ENCODE peak calls at places on chromosome 19, in eight cellular contexts. One of them, this sample, is unnamed.

GRCh38 chr19:4866595-4867424 is 657 bp downstream of the PLIN3 start:
- DNase-seq in astrocyte of the spinal cord: peak; percentile 39
- DNase-seq in GM23248: peak; percentile 85
- DNase-seq in tibial artery: peak; percentile 72
- DNase-seq in mesothelial cell of epicardium: peak; percentile 58
- DNase-seq in NCI-H2081: no peak
- DNase-seq in suprapubic skin: peak; percentile 89
- DNase-seq in H9: peak; percentile 59
- DNase-seq in this sample: no peak

GRCh38 chr19:54616057-54616456 is 14.2 kb upstream of the LILRB1 start:
- DNase-seq in astrocyte of the spinal cord: no peak
- DNase-seq in GM23248: no peak
- DNase-seq in tibial artery: no peak
- DNase-seq in mesothelial cell of epicardium: no peak
- DNase-seq in NCI-H2081: no peak
- DNase-seq in suprapubic skin: no peak
- DNase-seq in H9: no peak
- DNase-seq in this sample: no peak

GRCh38 chr19:5103812-5104410 is 135.0 kb downstream of the KDM4B start:
- DNase-seq in astrocyte of the spinal cord: no peak
- DNase-seq in GM23248: no peak
- DNase-seq in tibial artery: no peak
- DNase-seq in mesothelial cell of epicardium: no peak
- DNase-seq in NCI-H2081: no peak
- DNase-seq in suprapubic skin: no peak
- DNase-seq in H9: no peak
- DNase-seq in this sample: no peak

GRCh38 chr19:50728084-50728737 is 5.0 kb downstream of the CLEC11A start:
- DNase-seq in astrocyte of the spinal cord: peak; percentile 47
- DNase-seq in GM23248: peak; percentile 77
- DNase-seq in tibial artery: peak; percentile 53
- DNase-seq in mesothelial cell of epicardium: peak; percentile 74
- DNase-seq in NCI-H2081: no peak
- DNase-seq in suprapubic skin: peak; percentile 81
- DNase-seq in H9: peak; percentile 99
- DNase-seq in this sample: no peak

GRCh38 chr19:50349277-50350057 is 16.0 kb downstream of the NAPSA start:
- DNase-seq in astrocyte of the spinal cord: no peak
- DNase-seq in GM23248: no peak
- DNase-seq in tibial artery: no peak
- DNase-seq in mesothelial cell of epicardium: no peak
- DNase-seq in NCI-H2081: no peak
- DNase-seq in suprapubic skin: no peak
- DNase-seq in H9: no peak
- DNase-seq in this sample: no peak

GRCh38 chr19:29681422-29682235 is 16.4 kb downstream of the PLEKHF1 start:
- DNase-seq in astrocyte of the spinal cord: no peak
- DNase-seq in GM23248: peak; percentile 42
- DNase-seq in tibial artery: no peak
- DNase-seq in mesothelial cell of epicardium: no peak
- DNase-seq in NCI-H2081: no peak
- DNase-seq in suprapubic skin: no peak
- DNase-seq in H9: no peak
- DNase-seq in this sample: no peak

GRCh38 chr19:43505941-43506340 is 1.4 kb upstream of the PHLDB3 start:
- DNase-seq in astrocyte of the spinal cord: no peak
- DNase-seq in GM23248: no peak
- DNase-seq in tibial artery: no peak
- DNase-seq in mesothelial cell of epicardium: no peak
- DNase-seq in NCI-H2081: no peak
- DNase-seq in suprapubic skin: no peak
- DNase-seq in H9: no peak
- DNase-seq in this sample: no peak

GRCh38 chr19:48634036-48634342 is 3.2 kb downstream of the DBP start:
- DNase-seq in astrocyte of the spinal cord: no peak
- DNase-seq in GM23248: no peak
- DNase-seq in tibial artery: no peak
- DNase-seq in mesothelial cell of epicardium: no peak
- DNase-seq in NCI-H2081: no peak
- DNase-seq in suprapubic skin: no peak
- DNase-seq in H9: no peak
- DNase-seq in this sample: no peak

GRCh38 chr19:5693195-5694166 is 3.4 kb downstream of the RPL36 start:
- DNase-seq in astrocyte of the spinal cord: no peak
- DNase-seq in GM23248: no peak
- DNase-seq in tibial artery: no peak
- DNase-seq in mesothelial cell of epicardium: no peak
- DNase-seq in NCI-H2081: no peak
- DNase-seq in suprapubic skin: no peak
- DNase-seq in H9: peak; percentile 38
- DNase-seq in this sample: no peak

GRCh38 chr19:19460761-19461265 is 54.5 kb downstream of the TSSK6 start:
- DNase-seq in astrocyte of the spinal cord: no peak
- DNase-seq in GM23248: peak; percentile 74
- DNase-seq in tibial artery: peak; percentile 78
- DNase-seq in mesothelial cell of epicardium: no peak
- DNase-seq in NCI-H2081: no peak
- DNase-seq in suprapubic skin: peak; percentile 80
- DNase-seq in H9: peak; percentile 59
- DNase-seq in this sample: no peak

GRCh38 chr19:6534451-6535093 is 3.7 kb downstream of the TNFSF9 start:
- DNase-seq in astrocyte of the spinal cord: no peak
- DNase-seq in GM23248: no peak
- DNase-seq in tibial artery: no peak
- DNase-seq in mesothelial cell of epicardium: no peak
- DNase-seq in NCI-H2081: no peak
- DNase-seq in suprapubic skin: no peak
- DNase-seq in H9: peak; percentile 49
- DNase-seq in this sample: no peak

GRCh38 chr19:6458695-6459355 is 767 bp downstream of the SLC25A23 start:
- DNase-seq in astrocyte of the spinal cord: no peak
- DNase-seq in GM23248: peak; percentile 18
- DNase-seq in tibial artery: no peak
- DNase-seq in mesothelial cell of epicardium: peak; percentile 45
- DNase-seq in NCI-H2081: no peak
- DNase-seq in suprapubic skin: no peak
- DNase-seq in H9: no peak
- DNase-seq in this sample: no peak

GRCh38 chr19:41321600-41322270 is 11.8 kb downstream of the CCDC97 start:
- DNase-seq in astrocyte of the spinal cord: peak; percentile 85
- DNase-seq in GM23248: peak; percentile 81
- DNase-seq in tibial artery: no peak
- DNase-seq in mesothelial cell of epicardium: no peak
- DNase-seq in NCI-H2081: no peak
- DNase-seq in suprapubic skin: no peak
- DNase-seq in H9: peak; percentile 92
- DNase-seq in this sample: no peak

GRCh38 chr19:43699506-43700367 is 16.1 kb upstream of the IRGC start:
- DNase-seq in astrocyte of the spinal cord: peak; percentile 43
- DNase-seq in GM23248: peak; percentile 52
- DNase-seq in tibial artery: no peak
- DNase-seq in mesothelial cell of epicardium: peak; percentile 73
- DNase-seq in NCI-H2081: no peak
- DNase-seq in suprapubic skin: peak; percentile 71
- DNase-seq in H9: peak; percentile 85
- DNase-seq in this sample: no peak

GRCh38 chr19:43777163-43777700 is 3.5 kb downstream of the KCNN4 start:
- DNase-seq in astrocyte of the spinal cord: peak; percentile 73
- DNase-seq in GM23248: peak; percentile 37
- DNase-seq in tibial artery: no peak
- DNase-seq in mesothelial cell of epicardium: peak; percentile 53
- DNase-seq in NCI-H2081: peak; percentile 35
- DNase-seq in suprapubic skin: no peak
- DNase-seq in H9: no peak
- DNase-seq in this sample: no peak

GRCh38 chr19:1101337-1101698 is 2.5 kb upstream of the GPX4 start:
- DNase-seq in astrocyte of the spinal cord: no peak
- DNase-seq in GM23248: no peak
- DNase-seq in tibial artery: peak; percentile 72
- DNase-seq in mesothelial cell of epicardium: no peak
- DNase-seq in NCI-H2081: no peak
- DNase-seq in suprapubic skin: no peak
- DNase-seq in H9: no peak
- DNase-seq in this sample: no peak

GRCh38 chr19:16394681-16395375 is 70.2 kb downstream of the KLF2 start:
- DNase-seq in astrocyte of the spinal cord: no peak
- DNase-seq in GM23248: no peak
- DNase-seq in tibial artery: no peak
- DNase-seq in mesothelial cell of epicardium: no peak
- DNase-seq in NCI-H2081: no peak
- DNase-seq in suprapubic skin: no peak
- DNase-seq in H9: no peak
- DNase-seq in this sample: no peak

GRCh38 chr19:29400917-29401711 is 124.7 kb upstream of the VSTM2B start:
- DNase-seq in astrocyte of the spinal cord: no peak
- DNase-seq in GM23248: peak; percentile 6
- DNase-seq in tibial artery: no peak
- DNase-seq in mesothelial cell of epicardium: no peak
- DNase-seq in NCI-H2081: no peak
- DNase-seq in suprapubic skin: no peak
- DNase-seq in H9: no peak
- DNase-seq in this sample: no peak

GRCh38 chr19:3420909-3421619 is 54.7 kb downstream of the NFIC start:
- DNase-seq in astrocyte of the spinal cord: no peak
- DNase-seq in GM23248: no peak
- DNase-seq in tibial artery: no peak
- DNase-seq in mesothelial cell of epicardium: no peak
- DNase-seq in NCI-H2081: no peak
- DNase-seq in suprapubic skin: no peak
- DNase-seq in H9: no peak
- DNase-seq in this sample: no peak

GRCh38 chr19:45446295-45446694 is 21.5 kb upstream of the FOSB start:
- DNase-seq in astrocyte of the spinal cord: peak; percentile 53
- DNase-seq in GM23248: peak; percentile 66
- DNase-seq in tibial artery: no peak
- DNase-seq in mesothelial cell of epicardium: no peak
- DNase-seq in NCI-H2081: no peak
- DNase-seq in suprapubic skin: no peak
- DNase-seq in H9: no peak
- DNase-seq in this sample: no peak

GRCh38 chr19:13842294-13843103 is 34.4 kb upstream of the NANOS3 start:
- DNase-seq in astrocyte of the spinal cord: peak; percentile 80
- DNase-seq in GM23248: peak; percentile 86
- DNase-seq in tibial artery: peak; percentile 89
- DNase-seq in mesothelial cell of epicardium: peak; percentile 62
- DNase-seq in NCI-H2081: no peak
- DNase-seq in suprapubic skin: peak; percentile 94
- DNase-seq in H9: peak; percentile 56
- DNase-seq in this sample: no peak

GRCh38 chr19:28680091-28680490 is 532.9 kb downstream of the UQCRFS1 start:
- DNase-seq in astrocyte of the spinal cord: no peak
- DNase-seq in GM23248: no peak
- DNase-seq in tibial artery: no peak
- DNase-seq in mesothelial cell of epicardium: no peak
- DNase-seq in NCI-H2081: no peak
- DNase-seq in suprapubic skin: no peak
- DNase-seq in H9: no peak
- DNase-seq in this sample: no peak

GRCh38 chr19:2503521-2504109 is 27.7 kb downstream of the GADD45B start:
- DNase-seq in astrocyte of the spinal cord: peak; percentile 76
- DNase-seq in GM23248: peak; percentile 95
- DNase-seq in tibial artery: no peak
- DNase-seq in mesothelial cell of epicardium: no peak
- DNase-seq in NCI-H2081: no peak
- DNase-seq in suprapubic skin: no peak
- DNase-seq in H9: no peak
- DNase-seq in this sample: no peak

GRCh38 chr19:29211562-29212416 is 1.2 kb downstream of the UQCRFS1 start:
- DNase-seq in astrocyte of the spinal cord: peak; percentile 5
- DNase-seq in GM23248: peak; percentile 54
- DNase-seq in tibial artery: no peak
- DNase-seq in mesothelial cell of epicardium: no peak
- DNase-seq in NCI-H2081: no peak
- DNase-seq in suprapubic skin: no peak
- DNase-seq in H9: no peak
- DNase-seq in this sample: no peak

GRCh38 chr19:4379383-4380253 is 20.7 kb downstream of the SH3GL1 start:
- DNase-seq in astrocyte of the spinal cord: peak; percentile 33
- DNase-seq in GM23248: peak; percentile 45
- DNase-seq in tibial artery: no peak
- DNase-seq in mesothelial cell of epicardium: no peak
- DNase-seq in NCI-H2081: no peak
- DNase-seq in suprapubic skin: peak; percentile 74
- DNase-seq in H9: no peak
- DNase-seq in this sample: no peak

GRCh38 chr19:57165846-57166245 is 1.4 kb downstream of the DUXA start:
- DNase-seq in astrocyte of the spinal cord: no peak
- DNase-seq in GM23248: peak; percentile 9
- DNase-seq in tibial artery: no peak
- DNase-seq in mesothelial cell of epicardium: no peak
- DNase-seq in NCI-H2081: no peak
- DNase-seq in suprapubic skin: no peak
- DNase-seq in H9: no peak
- DNase-seq in this sample: no peak

GRCh38 chr19:17966497-17967257 is at the start of gene KCNN1:
- DNase-seq in astrocyte of the spinal cord: no peak
- DNase-seq in GM23248: no peak
- DNase-seq in tibial artery: no peak
- DNase-seq in mesothelial cell of epicardium: peak; percentile 57
- DNase-seq in NCI-H2081: no peak
- DNase-seq in suprapubic skin: no peak
- DNase-seq in H9: no peak
- DNase-seq in this sample: no peak

GRCh38 chr19:34649886-34650543 is 26.9 kb downstream of the SCGB2B2 start:
- DNase-seq in astrocyte of the spinal cord: no peak
- DNase-seq in GM23248: no peak
- DNase-seq in tibial artery: no peak
- DNase-seq in mesothelial cell of epicardium: no peak
- DNase-seq in NCI-H2081: no peak
- DNase-seq in suprapubic skin: no peak
- DNase-seq in H9: no peak
- DNase-seq in this sample: no peak

GRCh38 chr19:32843716-32844245 is 25.8 kb downstream of the SLC7A9 start:
- DNase-seq in astrocyte of the spinal cord: no peak
- DNase-seq in GM23248: no peak
- DNase-seq in tibial artery: no peak
- DNase-seq in mesothelial cell of epicardium: no peak
- DNase-seq in NCI-H2081: no peak
- DNase-seq in suprapubic skin: no peak
- DNase-seq in H9: no peak
- DNase-seq in this sample: no peak

GRCh38 chr19:508204-509150 is 1.2 kb downstream of the TPGS1 start:
- DNase-seq in astrocyte of the spinal cord: no peak
- DNase-seq in GM23248: no peak
- DNase-seq in tibial artery: no peak
- DNase-seq in mesothelial cell of epicardium: no peak
- DNase-seq in NCI-H2081: no peak
- DNase-seq in suprapubic skin: no peak
- DNase-seq in H9: no peak
- DNase-seq in this sample: no peak

GRCh38 chr19:55117063-55117635 is 288 bp downstream of the PPP1R12C start:
- DNase-seq in astrocyte of the spinal cord: no peak
- DNase-seq in GM23248: peak; percentile 59
- DNase-seq in tibial artery: no peak
- DNase-seq in mesothelial cell of epicardium: no peak
- DNase-seq in NCI-H2081: no peak
- DNase-seq in suprapubic skin: no peak
- DNase-seq in H9: no peak
- DNase-seq in this sample: no peak

GRCh38 chr19:10701955-10702307 is 692 bp downstream of the QTRT1 start:
- DNase-seq in astrocyte of the spinal cord: no peak
- DNase-seq in GM23248: peak; percentile 40
- DNase-seq in tibial artery: no peak
- DNase-seq in mesothelial cell of epicardium: peak; percentile 53
- DNase-seq in NCI-H2081: peak; percentile 24
- DNase-seq in suprapubic skin: no peak
- DNase-seq in H9: peak; percentile 65
- DNase-seq in this sample: no peak

GRCh38 chr19:30556230-30556711 is 184.1 kb downstream of the ZNF536 start:
- DNase-seq in astrocyte of the spinal cord: no peak
- DNase-seq in GM23248: no peak
- DNase-seq in tibial artery: no peak
- DNase-seq in mesothelial cell of epicardium: no peak
- DNase-seq in NCI-H2081: no peak
- DNase-seq in suprapubic skin: no peak
- DNase-seq in H9: peak; percentile 62
- DNase-seq in this sample: no peak

GRCh38 chr19:39843919-39844793 is 2.0 kb downstream of the FBL start:
- DNase-seq in astrocyte of the spinal cord: peak; percentile 61
- DNase-seq in GM23248: peak; percentile 70
- DNase-seq in tibial artery: no peak
- DNase-seq in mesothelial cell of epicardium: no peak
- DNase-seq in NCI-H2081: peak; percentile 24
- DNase-seq in suprapubic skin: no peak
- DNase-seq in H9: no peak
- DNase-seq in this sample: no peak

This sample was measured in AG04449.